ENCODE peak calls at places on chromosomes 12 and 14, in nine cellular contexts. One of them, this sample, is unnamed.

GRCh38 chr12:13945641-13946040 is 35.8 kb downstream of the GRIN2B start:
- DNase-seq in Peyer's patch: no peak
- DNase-seq in H7: no peak
- DNase-seq in frontal cortex: no peak
- DNase-seq in EL: no peak
- DNase-seq in stimulated activated CD8-positive, alpha-beta memory T cell treated with anti-CD3 and anti-CD28 coated beads, Interleukin-15, amount 100 ng/mL, for 24 hours: no peak
- DNase-seq in NCI-H774: no peak
- DNase-seq in AG08396: no peak
- DNase-seq in erythroblast: no peak
- DNase-seq in this sample: no peak

GRCh38 chr12:107328442-107329133 is 235.2 kb upstream of the CRY1 start:
- DNase-seq in AG08396: peak; percentile 19
- DNase-seq in Peyer's patch: no peak
- DNase-seq in NCI-H774: no peak
- DNase-seq in erythroblast: no peak
- DNase-seq in EL: peak; percentile 51
- DNase-seq in stimulated activated CD8-positive, alpha-beta memory T cell treated with anti-CD3 and anti-CD28 coated beads, Interleukin-15, amount 100 ng/mL, for 24 hours: no peak
- DNase-seq in H7: no peak
- DNase-seq in frontal cortex: no peak
- DNase-seq in this sample: no peak

GRCh38 chr14:52175982-52176502 is 91.5 kb upstream of the PTGDR start:
- DNase-seq in stimulated activated CD8-positive, alpha-beta memory T cell treated with anti-CD3 and anti-CD28 coated beads, Interleukin-15, amount 100 ng/mL, for 24 hours: peak; percentile 1
- DNase-seq in erythroblast: no peak
- DNase-seq in frontal cortex: no peak
- DNase-seq in NCI-H774: no peak
- DNase-seq in AG08396: no peak
- DNase-seq in Peyer's patch: no peak
- DNase-seq in H7: no peak
- DNase-seq in EL: no peak
- DNase-seq in this sample: no peak

GRCh38 chr14:83548061-83548839 is 1981.7 kb upstream of the FLRT2 start:
- DNase-seq in NCI-H774: no peak
- DNase-seq in EL: peak; percentile 82
- DNase-seq in Peyer's patch: no peak
- DNase-seq in AG08396: peak; percentile 14
- DNase-seq in erythroblast: no peak
- DNase-seq in frontal cortex: no peak
- DNase-seq in stimulated activated CD8-positive, alpha-beta memory T cell treated with anti-CD3 and anti-CD28 coated beads, Interleukin-15, amount 100 ng/mL, for 24 hours: no peak
- DNase-seq in H7: no peak
- DNase-seq in this sample: no peak

GRCh38 chr12:21223930-21224329 is 92.9 kb downstream of the SLCO1B1 start:
- DNase-seq in H7: no peak
- DNase-seq in Peyer's patch: no peak
- DNase-seq in NCI-H774: peak; percentile 29
- DNase-seq in AG08396: no peak
- DNase-seq in stimulated activated CD8-positive, alpha-beta memory T cell treated with anti-CD3 and anti-CD28 coated beads, Interleukin-15, amount 100 ng/mL, for 24 hours: no peak
- DNase-seq in frontal cortex: no peak
- DNase-seq in EL: no peak
- DNase-seq in erythroblast: no peak
- DNase-seq in this sample: no peak

GRCh38 chr12:5873341-5873919 is 71.6 kb downstream of the ANO2 start:
- DNase-seq in AG08396: no peak
- DNase-seq in NCI-H774: no peak
- DNase-seq in erythroblast: no peak
- DNase-seq in stimulated activated CD8-positive, alpha-beta memory T cell treated with anti-CD3 and anti-CD28 coated beads, Interleukin-15, amount 100 ng/mL, for 24 hours: no peak
- DNase-seq in Peyer's patch: no peak
- DNase-seq in EL: no peak
- DNase-seq in frontal cortex: no peak
- DNase-seq in H7: peak; percentile 33
- DNase-seq in this sample: no peak

GRCh38 chr12:113155641-113156040 is 6.1 kb downstream of the CFAP73 start:
- DNase-seq in NCI-H774: no peak
- DNase-seq in AG08396: no peak
- DNase-seq in H7: no peak
- DNase-seq in frontal cortex: no peak
- DNase-seq in EL: no peak
- DNase-seq in erythroblast: no peak
- DNase-seq in Peyer's patch: no peak
- DNase-seq in stimulated activated CD8-positive, alpha-beta memory T cell treated with anti-CD3 and anti-CD28 coated beads, Interleukin-15, amount 100 ng/mL, for 24 hours: no peak
- DNase-seq in this sample: no peak

GRCh38 chr12:6528539-6529235 is 5.6 kb upstream of the GAPDH start:
- DNase-seq in NCI-H774: no peak
- DNase-seq in AG08396: no peak
- DNase-seq in frontal cortex: no peak
- DNase-seq in H7: peak; percentile 47
- DNase-seq in Peyer's patch: no peak
- DNase-seq in stimulated activated CD8-positive, alpha-beta memory T cell treated with anti-CD3 and anti-CD28 coated beads, Interleukin-15, amount 100 ng/mL, for 24 hours: no peak
- DNase-seq in erythroblast: no peak
- DNase-seq in EL: no peak
- DNase-seq in this sample: no peak

GRCh38 chr14:65462411-65462810 is 49.9 kb downstream of the FUT8 start:
- DNase-seq in stimulated activated CD8-positive, alpha-beta memory T cell treated with anti-CD3 and anti-CD28 coated beads, Interleukin-15, amount 100 ng/mL, for 24 hours: no peak
- DNase-seq in H7: no peak
- DNase-seq in EL: peak; percentile 81
- DNase-seq in frontal cortex: no peak
- DNase-seq in NCI-H774: no peak
- DNase-seq in AG08396: peak; percentile 26
- DNase-seq in erythroblast: no peak
- DNase-seq in Peyer's patch: no peak
- DNase-seq in this sample: no peak